ENCODE peak calls at places on chromosomes 11 and 22, in four cellular contexts. D is ovary, L is GM12878, U is A549. P is an unnamed sample.

GRCh38 chr11:18066626-18067025 is 20.6 kb upstream of the TPH1 start:
- DNase-seq in U (no peak), D (no peak), L (no peak), P (no peak)

GRCh38 chr11:3107608-3108182 is 50.5 kb upstream of the CARS1 start:
- DNase-seq in L (no peak), D (no peak), U (no peak), P (peak)

GRCh38 chr11:44338031-44338430 is 28.1 kb upstream of the ALX4 start:
- DNase-seq in L (no peak), D (peak), U (no peak), P (no peak)

GRCh38 chr22:27435839-27436581 is 365.5 kb downstream of the MN1 start:
- DNase-seq in D (peak), L (no peak), U (no peak), P (peak)

GRCh38 chr11:111939836-111940604 is 2.9 kb downstream of the DIXDC1 start:
- DNase-seq in D (no peak), L (no peak), U (no peak), P (no peak)

GRCh38 chr22:26642465-26643367 is 14.7 kb upstream of the MIAT start:
- DNase-seq in U (no peak), L (no peak), D (no peak), P (no peak)

GRCh38 chr11:102276302-102277182 is 40.7 kb upstream of the BIRC3 start:
- DNase-seq in U (no peak), D (no peak), L (no peak), P (no peak)

GRCh38 chr22:27801197-27801615 is 350 bp downstream of the MN1 start:
- DNase-seq in D (peak), U (peak), L (no peak), P (no peak)

GRCh38 chr11:122691751-122692150 is 36.2 kb downstream of the UBASH3B start:
- DNase-seq in U (no peak), D (no peak), L (no peak), P (no peak)

GRCh38 chr11:12529793-12530192 is 144.4 kb upstream of the TEAD1 start:
- DNase-seq in L (no peak), U (no peak), D (no peak), P (no peak)

GRCh38 chr11:32297629-32298028 is 137.7 kb downstream of the WT1 start:
- DNase-seq in L (no peak), D (no peak), U (peak), P (no peak)

GRCh38 chr11:17354070-17354924 is 2.7 kb downstream of the NCR3LG1 start:
- DNase-seq in U (peak), L (peak), D (no peak), P (peak)

GRCh38 chr22:50728523-50728931 is 9.5 kb upstream of the ACR start:
- DNase-seq in D (peak), L (no peak), U (no peak), P (peak)

GRCh38 chr11:61694971-61695706 is 14.9 kb downstream of the DAGLA start:
- DNase-seq in U (no peak), D (peak), L (no peak), P (peak)

GRCh38 chr11:23732026-23732425 is 764.8 kb upstream of the LUZP2 start:
- DNase-seq in D (no peak), U (peak), L (no peak), P (no peak)

GRCh38 chr11:66467034-66467659 is 442 bp downstream of the PELI3 start:
- DNase-seq in U (peak), L (no peak), D (no peak), P (no peak)
- H3K27ac ChIP-seq in U (peak), L (no peak), D (peak), P (peak)

DNA sequence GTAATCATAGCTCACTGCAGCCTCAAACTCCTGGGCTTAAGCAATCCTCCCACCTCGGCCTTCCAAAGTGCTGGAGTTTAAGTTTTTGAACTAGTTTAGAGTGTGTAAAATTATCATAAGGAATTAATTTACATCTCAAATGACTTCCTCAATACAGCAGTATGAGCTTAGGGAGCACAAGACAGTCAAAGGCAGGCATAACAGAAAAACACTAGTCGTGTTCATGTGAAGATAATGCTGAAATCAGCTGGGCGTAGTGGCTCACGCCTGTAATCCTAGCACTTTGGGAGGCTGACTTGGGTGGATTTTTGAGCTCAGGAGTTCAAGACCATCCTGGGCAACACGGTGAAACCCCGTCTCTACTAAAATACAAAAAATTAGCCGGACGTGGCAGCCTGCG is 25.8 kb downstream of the YDJC start:
- DNase-seq in L (no peak), D (no peak), U (no peak), P (no peak)
- TF ChIP-seq EP300 in L (no peak), D (no peak), U (no peak), P (no peak)

GRCh38 chr22:44894782-44895181 is 115.0 kb downstream of the PHF21B start:
- DNase-seq in D (no peak), L (no peak), U (no peak), P (no peak)
- H3K27ac ChIP-seq in D (no peak), L (no peak), U (no peak), P (no peak)

GRCh38 chr22:46753360-46753759 is 9.1 kb upstream of the TBC1D22A start:
- DNase-seq in U (no peak), D (no peak), L (no peak), P (no peak)

GRCh38 chr22:46752911-46753310 is 9.5 kb upstream of the TBC1D22A start:
- DNase-seq in U (no peak), D (no peak), L (no peak), P (no peak)

GRCh38 chr22:46754826-46755225 is 7.6 kb upstream of the TBC1D22A start:
- DNase-seq in U (no peak), L (no peak), D (no peak), P (peak)

GRCh38 chr22:46753761-46754109 is 8.7 kb upstream of the TBC1D22A start:
- DNase-seq in L (no peak), D (no peak), U (no peak), P (no peak)

GRCh38 chr22:46754110-46754799 is 8.2 kb upstream of the TBC1D22A start:
- DNase-seq in U (peak), D (peak), L (no peak), P (peak)
- TF ChIP-seq EP300 in U (peak), D (peak), L (no peak), P (no peak)

DNA sequence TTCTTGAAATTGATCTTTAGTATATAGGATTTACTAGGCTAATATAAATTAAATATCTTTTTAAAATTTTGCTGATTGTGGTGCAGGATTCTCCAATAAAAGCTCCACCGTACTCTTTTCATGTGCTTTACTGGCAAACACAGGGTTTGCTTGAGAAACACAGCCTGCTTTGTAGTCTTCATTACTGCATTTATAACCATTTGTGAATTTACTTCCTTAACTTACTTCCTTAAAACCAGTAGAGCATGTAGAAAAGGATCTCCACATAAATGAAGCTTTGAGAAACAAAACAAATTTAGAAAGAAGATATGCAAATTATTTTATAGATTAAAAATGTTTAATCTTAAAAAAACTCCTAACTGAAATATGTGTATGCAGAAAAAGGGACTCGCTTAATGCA is 28.8 kb downstream of the SWAP70 start:
- DNase-seq in L (no peak), U (no peak), D (no peak), P (no peak)
- H3K27ac ChIP-seq in L (peak), U (no peak), D (no peak), P (no peak)

DNA sequence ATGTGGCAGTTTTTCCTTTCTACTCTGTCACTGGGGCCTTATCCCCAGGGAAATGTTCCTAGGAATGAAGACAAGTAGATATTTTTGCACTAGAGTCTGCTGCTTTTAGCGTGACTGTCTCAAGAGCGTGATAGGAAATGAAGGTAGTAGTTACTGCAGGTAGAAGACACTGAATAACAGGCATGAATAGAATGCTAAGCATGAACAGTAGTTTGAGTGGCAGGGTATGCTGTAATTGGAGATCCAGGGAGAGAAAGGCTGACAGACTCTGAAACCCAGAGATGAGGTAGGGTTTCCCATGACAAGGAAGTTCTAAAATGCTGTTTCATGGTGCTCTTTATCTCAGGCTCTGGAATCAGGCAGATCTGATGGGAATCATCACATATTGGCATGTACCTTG is 475.2 kb downstream of the NELL1 start:
- DNase-seq in U (no peak), L (no peak), D (no peak), P (no peak)
- TF ChIP-seq EP300 in U (no peak), L (no peak), D (no peak), P (no peak)

GRCh38 chr22:32661296-32661695 is 140.2 kb upstream of the TIMP3 start:
- DNase-seq in U (no peak), L (no peak), D (no peak), P (peak)

GRCh38 chr22:32661737-32662586 is 139.5 kb upstream of the TIMP3 start:
- DNase-seq in L (no peak), U (no peak), D (no peak), P (no peak)

GRCh38 chr22:32662587-32662915 is 139.0 kb upstream of the TIMP3 start:
- DNase-seq in D (no peak), U (no peak), L (no peak), P (no peak)

GRCh38 chr22:32668254-32669094 is 133.0 kb upstream of the TIMP3 start:
- DNase-seq in L (no peak), D (no peak), U (no peak), P (no peak)

DNA sequence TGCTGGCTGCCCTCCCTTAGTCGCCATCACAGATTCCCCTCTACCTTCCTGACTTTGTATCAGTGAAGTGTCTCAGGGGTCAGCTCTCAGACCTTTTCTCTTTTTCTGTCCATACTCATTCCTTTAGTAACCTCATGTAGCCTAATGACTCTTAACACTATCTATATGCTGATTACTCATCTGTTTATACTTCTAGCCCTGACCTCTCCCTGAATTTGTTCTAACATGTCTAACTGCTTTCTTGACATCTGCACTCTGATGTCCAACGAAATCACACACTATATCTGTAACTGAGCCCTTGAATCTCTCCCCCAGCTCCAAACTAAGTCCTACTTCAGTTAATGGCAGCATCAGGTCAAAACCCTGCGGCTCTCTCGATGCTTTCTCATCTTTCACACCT is 135.8 kb upstream of the TIMP3 start:
- DNase-seq in D (no peak), U (no peak), L (no peak), P (no peak)
- H3K27ac ChIP-seq in D (no peak), U (no peak), L (no peak), P (no peak)

DNA sequence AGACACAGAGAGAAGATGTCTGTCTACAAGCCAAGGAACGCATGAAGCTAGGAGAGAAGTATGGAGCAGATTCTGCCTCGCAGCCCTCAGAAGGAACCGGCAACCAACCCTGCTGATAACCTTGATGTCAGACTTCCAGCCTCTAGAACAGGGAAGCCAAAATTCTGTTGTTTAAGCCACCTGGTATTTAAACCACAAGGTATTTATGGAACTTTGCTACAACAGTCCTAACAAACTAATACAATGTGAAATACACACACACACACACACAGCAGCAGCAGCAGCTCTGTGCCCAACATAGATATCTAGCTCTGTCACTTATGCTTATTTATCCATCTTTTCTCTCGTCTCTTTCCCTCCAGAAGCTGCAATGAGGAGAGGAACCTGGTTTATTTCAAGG is 400.0 kb downstream of the ETS1 start:
- DNase-seq in L (no peak), U (no peak), D (no peak), P (no peak)
- TF ChIP-seq EP300 in L (no peak), U (no peak), D (no peak), P (no peak)

DNA sequence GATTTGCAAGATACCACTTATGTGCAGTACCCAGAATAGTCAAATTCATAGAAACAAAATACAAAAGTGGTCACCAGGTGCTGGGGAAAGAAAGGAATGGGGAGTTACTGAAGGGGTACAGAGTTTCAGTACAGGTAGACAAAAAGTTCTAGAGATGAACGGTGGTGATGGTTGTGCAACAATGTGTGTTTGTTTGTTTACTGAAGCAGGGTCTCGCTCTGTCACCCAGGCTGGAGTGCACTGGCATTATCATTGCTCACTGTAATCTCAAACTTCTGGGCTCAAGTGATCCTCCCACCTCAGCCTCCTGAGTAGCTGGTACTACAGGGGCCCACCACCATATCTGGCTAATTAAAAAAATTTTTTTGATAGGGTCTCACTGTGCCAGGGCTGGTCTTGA is 12.1 kb downstream of the UBE2L6 start:
- DNase-seq in U (no peak), D (no peak), L (no peak), P (no peak)
- H3K27ac ChIP-seq in U (no peak), D (no peak), L (no peak), P (no peak)